ENCODE peak calls at places on chromosomes 13 and 19, in six cellular contexts. J, K, S, P, F and Y are unnamed samples.
A peak's percentile ranks its signal among the peaks of the same experiment; 100 is the strongest.

GRCh38 chr19:19554074-19555023 is 16.3 kb downstream of the CILP2 start:
- DNase-seq in J (no peak), K (peak; percentile 36), S (no peak), P (peak; percentile 36), F (no peak), Y (no peak)

GRCh38 chr19:38084196-38084595 is 139.8 kb downstream of the DPF1 start:
- DNase-seq in J (no peak), K (no peak), S (no peak), P (no peak), F (no peak), Y (no peak)

GRCh38 chr19:58544591-58545285 is 874 bp downstream of the TRIM28 start:
- DNase-seq in J (no peak), K (peak; percentile 49), S (no peak), P (no peak), F (no peak), Y (no peak)

GRCh38 chr13:100560498-100561215 is 27.9 kb downstream of the GGACT start:
- DNase-seq in J (no peak), K (no peak), S (no peak), P (no peak), F (no peak), Y (no peak)

GRCh38 chr19:13834308-13834790 is 39.1 kb downstream of the ZSWIM4 start:
- DNase-seq in J (no peak), K (no peak), S (no peak), P (no peak), F (no peak), Y (no peak)

GRCh38 chr13:70385852-70386251 is 277.6 kb upstream of the KLHL1 start:
- DNase-seq in J (no peak), K (no peak), S (no peak), P (no peak), F (no peak), Y (no peak)

GRCh38 chr19:28436320-28436719 is 776.6 kb downstream of the UQCRFS1 start:
- DNase-seq in J (no peak), K (no peak), S (no peak), P (no peak), F (no peak), Y (no peak)

GRCh38 chr13:23579072-23579885 is 9.1 kb downstream of the TNFRSF19 start:
- DNase-seq in J (peak; percentile 53), K (peak; percentile 79), S (peak; percentile 53), P (peak; percentile 85), F (peak; percentile 68), Y (peak; percentile 33)

GRCh38 chr13:27353166-27353583 is 71.2 kb upstream of the GTF3A start:
- DNase-seq in J (no peak), K (no peak), S (peak; percentile 29), P (no peak), F (no peak), Y (no peak)

GRCh38 chr13:113971471-113972231 is 2.2 kb downstream of the C13orf46 start:
- DNase-seq in J (no peak), K (no peak), S (no peak), P (no peak), F (no peak), Y (no peak)

GRCh38 chr19:1027020-1027952 is 878 bp downstream of the CNN2 start:
- DNase-seq in J (no peak), K (no peak), S (no peak), P (no peak), F (no peak), Y (no peak)

GRCh38 chr13:61417171-61417570 is 1.5 kb upstream of the PCDH20 start:
- DNase-seq in J (no peak), K (no peak), S (no peak), P (no peak), F (no peak), Y (no peak)

GRCh38 chr19:41161903-41162302 is 31.1 kb upstream of the CYP2S1 start:
- DNase-seq in J (no peak), K (no peak), S (no peak), P (no peak), F (no peak), Y (no peak)

GRCh38 chr13:25468330-25469178 is 96.8 kb downstream of the ATP8A2 start:
- DNase-seq in J (no peak), K (no peak), S (no peak), P (no peak), F (no peak), Y (no peak)

GRCh38 chr19:15288146-15288963 is 44.0 kb downstream of the BRD4 start:
- DNase-seq in J (peak; percentile 62), K (peak; percentile 80), S (no peak), P (no peak), F (no peak), Y (no peak)

GRCh38 chr19:55544014-55544413 is 1.3 kb downstream of the SBK3 start:
- DNase-seq in J (no peak), K (no peak), S (no peak), P (no peak), F (no peak), Y (no peak)

GRCh38 chr13:73216381-73216831 is 157.6 kb downstream of the KLF5 start:
- DNase-seq in J (no peak), K (no peak), S (no peak), P (no peak), F (peak; percentile 72), Y (no peak)

GRCh38 chr19:30830875-30831274 is 458.7 kb downstream of the ZNF536 start:
- DNase-seq in J (no peak), K (no peak), S (no peak), P (no peak), F (no peak), Y (no peak)

GRCh38 chr13:80469105-80469840 is 128.3 kb upstream of the SPRY2 start:
- DNase-seq in J (no peak), K (no peak), S (no peak), P (no peak), F (no peak), Y (no peak)

GRCh38 chr13:21234537-21234936 is 58.1 kb downstream of the MRPL57 start:
- DNase-seq in J (no peak), K (no peak), S (no peak), P (no peak), F (no peak), Y (no peak)

GRCh38 chr13:94978516-94978915 is 266.2 kb upstream of the SOX21 start:
- DNase-seq in J (no peak), K (no peak), S (no peak), P (no peak), F (no peak), Y (no peak)

GRCh38 chr13:57739089-57739488 is 107.5 kb downstream of the PCDH17 start:
- DNase-seq in J (no peak), K (no peak), S (no peak), P (no peak), F (no peak), Y (no peak)

GRCh38 chr19:51086153-51086850 is 3.6 kb upstream of the KLK14 start:
- DNase-seq in J (no peak), K (no peak), S (no peak), P (no peak), F (no peak), Y (no peak)

GRCh38 chr19:46812898-46813569 is 24.6 kb upstream of the SLC1A5 start:
- DNase-seq in J (no peak), K (no peak), S (no peak), P (no peak), F (no peak), Y (no peak)

GRCh38 chr13:111043575-111043982 is 71.5 kb upstream of the ARHGEF7 start:
- DNase-seq in J (no peak), K (no peak), S (no peak), P (no peak), F (no peak), Y (no peak)

GRCh38 chr19:16067205-16067938 is 8.9 kb upstream of the TPM4 start:
- DNase-seq in J (no peak), K (no peak), S (peak; percentile 82), P (no peak), F (peak; percentile 88), Y (no peak)

GRCh38 chr19:38392707-38393308 is 4.3 kb downstream of the SPRED3 start:
- DNase-seq in J (no peak), K (no peak), S (no peak), P (no peak), F (no peak), Y (no peak)

GRCh38 chr13:45238945-45239795 is 38.3 kb upstream of the KCTD4 start:
- DNase-seq in J (no peak), K (no peak), S (no peak), P (no peak), F (no peak), Y (no peak)

GRCh38 chr19:6212403-6213265 is 67.1 kb downstream of the MLLT1 start:
- DNase-seq in J (no peak), K (no peak), S (no peak), P (no peak), F (no peak), Y (no peak)

GRCh38 chr19:28292822-28293500 is 920.0 kb downstream of the UQCRFS1 start:
- DNase-seq in J (no peak), K (no peak), S (no peak), P (no peak), F (no peak), Y (no peak)

GRCh38 chr13:46846736-46847135 is 49.8 kb upstream of the ESD start:
- DNase-seq in J (no peak), K (no peak), S (no peak), P (no peak), F (no peak), Y (no peak)

GRCh38 chr13:75226755-75227435 is 255.1 kb downstream of the TBC1D4 start:
- DNase-seq in J (no peak), K (no peak), S (peak; percentile 54), P (no peak), F (peak; percentile 75), Y (no peak)

GRCh38 chr13:101098873-101099272 is 317.4 kb downstream of the NALCN start:
- DNase-seq in J (no peak), K (no peak), S (no peak), P (no peak), F (no peak), Y (no peak)

GRCh38 chr13:31545616-31546015 is 193.7 kb upstream of the RXFP2 start:
- DNase-seq in J (no peak), K (no peak), S (no peak), P (no peak), F (no peak), Y (no peak)

GRCh38 chr13:94416454-94417080 is 62.9 kb downstream of the DCT start:
- DNase-seq in J (no peak), K (no peak), S (no peak), P (no peak), F (peak; percentile 23), Y (no peak)

GRCh38 chr19:5559804-5560133 is 8.0 kb downstream of the TINCR start:
- DNase-seq in J (no peak), K (no peak), S (no peak), P (no peak), F (no peak), Y (no peak)

GRCh38 chr13:99227331-99227900 is 26.8 kb downstream of the UBAC2 start:
- DNase-seq in J (no peak), K (no peak), S (no peak), P (no peak), F (no peak), Y (no peak)